ENCODE peak calls at places on chromosomes 16 and 17, in four cellular contexts. E is foreskin fibroblast, B is neural progenitor cell, I is RWPE2. Z is an unnamed sample.
A peak's percentile ranks its signal among the peaks of the same experiment; 100 is the strongest.

GRCh38 chr17:69719474-69720048 is 305.1 kb downstream of the MAP2K6 start:
- DNase-seq in B (no peak), I (no peak), E (no peak), Z (no peak)

GRCh38 chr16:3021449-3022207 is 1.5 kb downstream of the TNFRSF12A start:
- DNase-seq in B (peak; percentile 96), I (peak; percentile 98), E (peak; percentile 99), Z (peak; percentile 98)

GRCh38 chr17:17235212-17236174 is 1.5 kb downstream of the FLCN start:
- DNase-seq in I (no peak), B (no peak), E (peak; percentile 55), Z (peak; percentile 77)

GRCh38 chr16:9094008-9094846 is 2.8 kb downstream of the HAPSTR1 start:
- DNase-seq in B (no peak), I (no peak), E (no peak), Z (no peak)

GRCh38 chr17:67238976-67239375 is 6.0 kb downstream of the HELZ start:
- DNase-seq in I (no peak), E (no peak), B (no peak), Z (no peak)

GRCh38 chr16:14628806-14629611 is 1.1 kb downstream of the PARN start:
- DNase-seq in B (no peak), I (no peak), E (no peak), Z (no peak)

GRCh38 chr17:44439168-44439567 is 49.7 kb upstream of the ITGA2B start:
- DNase-seq in B (no peak), E (no peak), I (no peak), Z (no peak)

GRCh38 chr16:56649820-56650219 is 1.9 kb upstream of the MT1B start:
- DNase-seq in B (no peak), I (no peak), E (no peak), Z (no peak)

GRCh38 chr17:73586153-73586906 is 57.9 kb downstream of the SDK2 start:
- DNase-seq in B (no peak), I (no peak), E (no peak), Z (no peak)

GRCh38 chr16:16163571-16163970 is 59.7 kb downstream of the ABCC6 start:
- DNase-seq in B (no peak), I (no peak), E (no peak), Z (no peak)

GRCh38 chr16:83953796-83954576 is 946 bp downstream of the OSGIN1 start:
- DNase-seq in E (peak; percentile 45), B (peak; percentile 54), I (no peak), Z (peak; percentile 35)

GRCh38 chr16:25838724-25839186 is 147.0 kb downstream of the HS3ST4 start:
- DNase-seq in E (peak; percentile 55), B (peak; percentile 86), I (no peak), Z (peak; percentile 46)

GRCh38 chr17:40963838-40964237 is 2.9 kb downstream of the KRT39 start:
- DNase-seq in B (no peak), I (no peak), E (no peak), Z (no peak)

GRCh38 chr16:46907061-46907774 is 23.1 kb downstream of the GPT2 start:
- DNase-seq in E (no peak), I (no peak), B (no peak), Z (no peak)

GRCh38 chr17:40547079-40547784 is 18.0 kb downstream of the CCR7 start:
- DNase-seq in E (no peak), B (no peak), I (peak; percentile 88), Z (peak; percentile 26)

GRCh38 chr17:40450175-40450574 is 6.9 kb downstream of the IGFBP4 start:
- DNase-seq in I (no peak), B (peak; percentile 49), E (peak; percentile 51), Z (no peak)

GRCh38 chr17:66091440-66092080 is 100.4 kb downstream of the CEP112 start:
- DNase-seq in E (no peak), B (no peak), I (no peak), Z (no peak)

GRCh38 chr16:4947722-4948503 is 10.2 kb upstream of the SEC14L5 start:
- DNase-seq in B (peak; percentile 92), I (no peak), E (no peak), Z (no peak)

GRCh38 chr17:80443916-80444708 is 29.1 kb downstream of the ENDOV start:
- DNase-seq in I (no peak), E (no peak), B (peak; percentile 49), Z (no peak)

GRCh38 chr17:77541995-77542394 is 401.2 kb downstream of the SEC14L1 start:
- DNase-seq in I (no peak), B (peak; percentile 54), E (no peak), Z (no peak)

GRCh38 chr16:31404353-31405064 is 11.4 kb downstream of the ITGAD start:
- DNase-seq in B (no peak), I (no peak), E (no peak), Z (no peak)

GRCh38 chr16:8893426-8893825 is 11.3 kb downstream of the LITAFD start:
- DNase-seq in E (no peak), I (no peak), B (no peak), Z (no peak)

GRCh38 chr16:28258571-28258970 is 33.8 kb upstream of the SBK1 start:
- DNase-seq in E (peak; percentile 29), I (no peak), B (peak; percentile 51), Z (peak; percentile 2)

GRCh38 chr17:74135391-74136167 is 67.9 kb upstream of the RPL38 start:
- DNase-seq in B (no peak), I (peak; percentile 35), E (no peak), Z (no peak)

DNA sequence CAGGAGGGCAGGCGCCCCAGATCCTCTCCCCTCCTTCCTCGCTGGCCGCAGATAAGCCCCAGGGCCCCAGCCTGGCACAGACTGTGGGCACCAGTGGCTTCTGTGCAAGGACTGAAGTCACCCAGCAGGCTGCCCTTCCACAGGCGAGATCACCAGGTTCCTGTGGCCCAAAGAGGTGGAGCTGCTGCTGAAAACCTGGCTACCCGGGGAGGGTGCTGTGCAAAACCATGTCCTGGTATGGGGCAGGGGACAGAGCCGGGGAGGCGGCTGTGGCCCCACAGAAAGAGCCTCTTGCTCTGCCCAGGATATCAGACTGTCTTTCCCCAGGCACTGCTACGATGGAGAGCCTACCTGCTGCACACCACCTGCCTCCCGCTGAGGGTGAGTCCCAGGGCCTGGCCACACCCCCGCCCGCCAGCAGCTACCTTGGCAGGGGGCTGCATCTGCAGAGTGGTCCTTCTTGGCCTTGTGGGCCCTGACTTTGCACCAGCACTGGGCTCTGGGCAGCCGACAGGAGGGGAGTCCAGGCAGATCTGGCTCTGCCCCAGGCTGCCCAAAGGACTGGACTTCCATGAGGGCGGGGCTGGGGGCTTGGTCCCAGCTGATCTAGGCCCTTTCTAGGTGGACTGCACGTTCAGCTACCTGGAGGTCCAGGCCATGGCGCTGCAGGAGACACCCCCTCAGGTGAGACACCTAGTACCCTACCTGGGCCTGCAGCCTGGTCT is 615 bp downstream of the CARMIL2 start:
- DNase-seq in B (no peak), I (no peak), E (no peak), Z (no peak)
- H3K4me3 ChIP-seq in B (peak overlapping the region; percentile 57), I (no peak overlapping the region), E (no peak overlapping the region), Z (no peak overlapping the region)

GRCh38 chr16:12228079-12228606 is 251.6 kb downstream of the SNX29 start:
- DNase-seq in I (no peak), E (no peak), B (no peak), Z (no peak)

GRCh38 chr16:12231666-12232065 is 255.1 kb downstream of the SNX29 start:
- DNase-seq in E (peak; percentile 76), I (no peak), B (no peak), Z (peak; percentile 80)

GRCh38 chr16:12225816-12226480 is 249.4 kb downstream of the SNX29 start:
- DNase-seq in B (no peak), I (no peak), E (peak; percentile 79), Z (no peak)

GRCh38 chr16:12229759-12230594 is 253.4 kb downstream of the SNX29 start:
- DNase-seq in I (no peak), E (peak; percentile 82), B (no peak), Z (peak; percentile 29)

DNA sequence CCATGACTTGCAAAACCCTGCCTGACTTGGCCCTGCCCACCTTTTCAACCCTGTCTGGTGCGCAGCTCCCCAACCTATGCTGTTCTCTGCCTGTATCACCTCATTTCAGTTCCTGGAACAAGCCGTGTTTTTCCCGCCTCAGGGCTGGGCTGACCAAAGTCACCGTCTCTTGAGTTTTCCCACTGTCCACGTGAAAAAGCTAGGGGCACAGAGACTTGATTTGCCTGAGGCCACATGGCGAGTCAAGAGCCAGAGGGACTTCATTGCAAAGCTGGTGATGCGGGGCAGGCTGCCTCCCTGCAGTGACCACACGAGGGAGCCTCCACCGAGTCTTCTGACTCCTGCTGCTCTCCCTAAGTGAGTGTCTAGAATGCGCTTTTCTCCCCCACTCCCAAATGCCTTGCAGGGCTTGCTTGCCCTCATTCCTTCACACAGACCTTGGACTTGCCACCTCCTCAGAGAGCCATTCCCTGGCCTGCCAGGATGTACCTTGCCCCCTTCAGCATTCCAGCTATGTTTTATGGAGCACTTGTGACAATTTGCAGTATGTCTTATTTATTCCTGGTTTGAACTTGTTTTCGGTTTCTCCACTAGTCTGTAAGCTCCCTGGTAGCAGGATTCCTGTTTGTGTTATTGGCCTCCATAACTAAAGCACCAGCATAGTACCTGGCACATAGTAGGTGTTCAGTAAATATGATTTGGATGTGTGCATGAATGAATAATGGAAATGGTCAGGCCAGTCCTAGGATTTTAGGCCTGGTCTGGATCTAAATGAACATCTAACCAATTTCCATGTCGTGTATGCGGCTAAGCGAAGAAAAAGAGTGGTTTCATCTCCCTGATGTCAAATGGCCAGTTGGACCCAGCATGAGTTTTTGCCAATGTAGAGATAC is 252.3 kb downstream of the SNX29 start:
- DNase-seq in E (peak; percentile 90), I (no peak), B (peak; percentile 74), Z (peak; percentile 62)
- TF ChIP-seq CTCF in E (peak; percentile 79), I (peak; percentile 76), B (peak; percentile 73), Z (peak; percentile 90)

DNA sequence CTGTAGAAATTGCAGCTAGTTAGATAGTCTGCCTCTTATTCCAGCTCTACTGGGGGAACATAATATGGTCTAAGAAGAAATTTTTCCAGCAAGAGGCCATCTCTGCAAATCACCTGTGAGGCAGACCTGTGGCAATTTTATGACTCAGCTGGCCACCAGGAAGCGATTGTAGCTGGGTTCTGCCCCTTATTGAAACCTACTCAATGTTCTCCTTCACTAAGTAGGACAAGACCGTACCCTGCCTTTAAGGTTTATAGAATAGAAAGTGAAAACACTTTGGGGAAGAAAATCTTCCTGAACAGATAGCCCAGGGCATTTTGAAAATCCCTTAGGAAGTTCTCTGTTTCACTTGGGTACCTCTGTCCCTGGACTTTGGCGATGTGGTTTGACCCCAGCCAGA is 7.9 kb downstream of the CCL3 start:
- DNase-seq in E (no peak), I (no peak), B (no peak), Z (no peak)
- H3K4me3 ChIP-seq in E (no peak overlapping the region), I (no peak overlapping the region), B (no peak overlapping the region), Z (no peak overlapping the region)

GRCh38 chr17:33330877-33331276 is 37.8 kb upstream of the ASIC2 start:
- DNase-seq in I (no peak), E (no peak), B (no peak), Z (no peak)

GRCh38 chr17:33334703-33335102 is 41.6 kb upstream of the ASIC2 start:
- DNase-seq in B (no peak), E (no peak), I (no peak), Z (no peak)

GRCh38 chr17:33338242-33338641 is 45.1 kb upstream of the ASIC2 start:
- DNase-seq in E (no peak), I (no peak), B (no peak), Z (no peak)

DNA sequence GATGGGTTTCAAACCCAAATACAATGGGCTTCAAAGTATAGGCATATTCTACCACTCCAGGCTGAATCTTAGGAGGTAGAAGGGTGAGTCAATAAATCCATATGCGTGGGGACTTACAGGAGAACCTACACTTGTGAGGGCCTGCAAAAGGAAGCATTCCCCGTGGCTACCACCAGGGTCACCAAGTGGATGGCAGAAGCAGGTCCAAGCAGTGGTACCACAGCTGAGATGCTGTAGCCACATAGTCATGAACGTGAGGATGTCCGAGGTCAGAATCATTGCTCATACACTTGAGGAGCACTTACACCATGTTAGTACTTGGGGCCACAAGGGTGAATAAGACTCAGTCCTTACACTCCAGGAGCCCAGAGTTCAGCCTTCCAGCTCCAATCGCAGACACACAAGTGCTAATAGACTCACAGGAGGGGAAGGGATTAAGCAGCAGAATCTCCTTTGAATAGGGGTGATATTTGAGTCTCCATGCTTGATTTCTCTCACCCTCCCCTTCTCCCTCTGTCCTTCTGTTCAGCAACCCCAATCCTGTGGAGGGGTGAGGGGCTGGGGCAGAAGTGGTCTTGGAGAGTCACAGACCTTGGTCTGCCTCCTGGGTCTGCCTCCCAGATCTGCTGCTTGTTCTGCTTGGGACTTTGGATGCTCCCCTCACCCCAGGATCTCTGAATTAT is 42.5 kb upstream of the ASIC2 start:
- DNase-seq in I (no peak), B (peak; percentile 61), E (no peak), Z (no peak)
- TF ChIP-seq CTCF in I (no peak), B (peak; percentile 40), E (no peak), Z (no peak)

Z was measured in astrocyte of the spinal cord.